ENCODE peak calls at places on chromosomes 3 and 15, in five cellular contexts. C is RWPE1, J is mucosa of descending colon, O is psoas muscle, E is A549. L is an unnamed sample.
A peak's percentile ranks its signal among the peaks of the same experiment; 100 is the strongest.

GRCh38 chr3:72123908-72124441 is 339.0 kb upstream of the PROK2 start:
- DNase-seq in C (peak; percentile 86), J (no peak), O (peak; percentile 66), E (peak; percentile 55), L (peak; percentile 74)

GRCh38 chr3:106299300-106300098 is 430.7 kb upstream of the CBLB start:
- DNase-seq in C (peak; percentile 0), J (no peak), O (no peak), E (no peak), L (peak; percentile 3)

GRCh38 chr3:56958879-56959607 is 101.4 kb upstream of the SPATA12 start:
- DNase-seq in C (no peak), J (no peak), O (no peak), E (no peak), L (no peak)

GRCh38 chr3:115325539-115325938 is 178.5 kb upstream of the ZBTB20 start:
- DNase-seq in C (peak; percentile 12), J (peak; percentile 42), O (no peak), E (no peak), L (peak; percentile 38)

GRCh38 chr15:45454825-45455224 is 67.7 kb downstream of the SLC30A4 start:
- DNase-seq in C (peak; percentile 94), J (peak; percentile 75), O (peak; percentile 58), E (peak; percentile 59), L (peak; percentile 89)

GRCh38 chr3:123324880-123325765 is 123.4 kb downstream of the SEC22A start:
- DNase-seq in C (no peak), J (no peak), O (no peak), E (no peak), L (no peak)

GRCh38 chr3:177169936-177170722 is 27.2 kb downstream of the TBL1XR1 start:
- DNase-seq in C (no peak), J (no peak), O (no peak), E (no peak), L (no peak)

GRCh38 chr15:72230197-72231065 is 559 bp downstream of the PKM start:
- DNase-seq in C (peak; percentile 74), J (peak; percentile 84), O (peak; percentile 92), E (peak; percentile 74), L (peak; percentile 89)

GRCh38 chr15:49758856-49759255 is 138.0 kb downstream of the DTWD1 start:
- DNase-seq in C (no peak), J (no peak), O (no peak), E (no peak), L (no peak)

GRCh38 chr15:29687204-29687768 is 135.0 kb downstream of the TJP1 start:
- DNase-seq in C (no peak), J (peak; percentile 84), O (no peak), E (no peak), L (no peak)

GRCh38 chr3:68089572-68089991 is 435.2 kb upstream of the SUCLG2 start:
- DNase-seq in C (no peak), J (no peak), O (no peak), E (no peak), L (peak; percentile 37)

GRCh38 chr15:66652806-66653205 is 49.2 kb upstream of the SMAD6 start:
- DNase-seq in C (no peak), J (no peak), O (no peak), E (no peak), L (no peak)

GRCh38 chr15:84833447-84833846 is 16.3 kb downstream of the ALPK3 start:
- DNase-seq in C (no peak), J (no peak), O (no peak), E (no peak), L (no peak)

GRCh38 chr15:43376017-43376705 is 5.3 kb downstream of the TUBGCP4 start:
- DNase-seq in C (peak; percentile 52), J (peak; percentile 40), O (no peak), E (peak; percentile 25), L (peak; percentile 8)

GRCh38 chr3:174355505-174355904 is 503.6 kb upstream of the NAALADL2 start:
- DNase-seq in C (no peak), J (peak; percentile 6), O (no peak), E (no peak), L (peak; percentile 23)

GRCh38 chr3:186181901-186182300 is 73.0 kb upstream of the ETV5 start:
- DNase-seq in C (no peak), J (no peak), O (no peak), E (no peak), L (no peak)

GRCh38 chr3:193788189-193788946 is 195.4 kb downstream of the OPA1 start:
- DNase-seq in C (no peak), J (peak; percentile 69), O (peak; percentile 50), E (peak; percentile 74), L (peak; percentile 55)

GRCh38 chr15:58594898-58595297 is 154.6 kb downstream of the ADAM10 start:
- DNase-seq in C (no peak), J (no peak), O (no peak), E (no peak), L (no peak)

GRCh38 chr15:52257734-52258062 is 37.9 kb downstream of the MYO5C start:
- DNase-seq in C (no peak), J (no peak), O (no peak), E (no peak), L (no peak)

GRCh38 chr3:130259170-130259874 is 86.2 kb upstream of the COL6A5 start:
- DNase-seq in C (no peak), J (no peak), O (no peak), E (no peak), L (no peak)

GRCh38 chr3:166444336-166444735 is 607.1 kb upstream of the BCHE start:
- DNase-seq in C (peak; percentile 53), J (no peak), O (no peak), E (no peak), L (no peak)

GRCh38 chr3:132222868-132223538 is 94.2 kb upstream of the ACP3 start:
- DNase-seq in C (no peak), J (no peak), O (no peak), E (no peak), L (no peak)

GRCh38 chr3:127032296-127032990 is 49.5 kb downstream of the PLXNA1 start:
- DNase-seq in C (no peak), J (no peak), O (no peak), E (no peak), L (no peak)

GRCh38 chr15:77185242-77185785 is 114.4 kb upstream of the TSPAN3 start:
- DNase-seq in C (no peak), J (no peak), O (no peak), E (no peak), L (no peak)

GRCh38 chr3:135887220-135887619 is 78.3 kb upstream of the PPP2R3A start:
- DNase-seq in C (no peak), J (no peak), O (no peak), E (no peak), L (peak; percentile 44)

GRCh38 chr3:178480274-178480673 is 56.0 kb upstream of the KCNMB2 start:
- DNase-seq in C (no peak), J (no peak), O (no peak), E (no peak), L (no peak)

GRCh38 chr15:79522656-79523055 is 90.5 kb downstream of the MINAR1 start:
- DNase-seq in C (no peak), J (no peak), O (no peak), E (no peak), L (no peak)

GRCh38 chr3:140850210-140850955 is 91.3 kb upstream of the SLC25A36 start:
- DNase-seq in C (peak; percentile 19), J (no peak), O (no peak), E (no peak), L (no peak)

GRCh38 chr15:77375133-77375532 is 44.8 kb downstream of the PEAK1 start:
- DNase-seq in C (no peak), J (no peak), O (no peak), E (no peak), L (no peak)

GRCh38 chr15:67967871-67968423 is 86.2 kb upstream of the PIAS1 start:
- DNase-seq in C (peak; percentile 26), J (peak; percentile 65), O (peak; percentile 75), E (no peak), L (peak; percentile 71)

GRCh38 chr15:67024998-67025368 is 40.4 kb upstream of the SMAD3 start:
- DNase-seq in C (no peak), J (no peak), O (no peak), E (no peak), L (no peak)

GRCh38 chr3:73759290-73759689 is 134.5 kb upstream of the PDZRN3 start:
- DNase-seq in C (no peak), J (no peak), O (no peak), E (no peak), L (no peak)
- TF ChIP-seq CTCF in C (no peak), J (no peak), O (no peak), E (no peak), L (no peak)

GRCh38 chr15:80948651-80949292 is 40.8 kb downstream of the MESD start:
- DNase-seq in C (no peak), J (no peak), O (no peak), E (no peak), L (no peak)
- TF ChIP-seq CTCF in C (no peak), J (no peak), O (no peak), E (no peak), L (no peak)

GRCh38 chr3:4723921-4724698 is 231.0 kb downstream of the ITPR1 start:
- DNase-seq in C (no peak), J (no peak), O (no peak), E (no peak), L (no peak)
- TF ChIP-seq CTCF in C (no peak), J (no peak), O (no peak), E (no peak), L (no peak)

GRCh38 chr3:61532739-61533500 is 28.5 kb upstream of the PTPRG start:
- DNase-seq in C (no peak), J (no peak), O (no peak), E (no peak), L (no peak)

GRCh38 chr3:61531528-61531927 is 29.8 kb upstream of the PTPRG start:
- DNase-seq in C (no peak), J (no peak), O (no peak), E (no peak), L (no peak)

GRCh38 chr3:61526307-61526706 is 35.1 kb upstream of the PTPRG start:
- DNase-seq in C (no peak), J (no peak), O (no peak), E (no peak), L (no peak)

GRCh38 chr3:61527011-61527410 is 34.4 kb upstream of the PTPRG start:
- DNase-seq in C (no peak), J (no peak), O (no peak), E (no peak), L (no peak)

DNA sequence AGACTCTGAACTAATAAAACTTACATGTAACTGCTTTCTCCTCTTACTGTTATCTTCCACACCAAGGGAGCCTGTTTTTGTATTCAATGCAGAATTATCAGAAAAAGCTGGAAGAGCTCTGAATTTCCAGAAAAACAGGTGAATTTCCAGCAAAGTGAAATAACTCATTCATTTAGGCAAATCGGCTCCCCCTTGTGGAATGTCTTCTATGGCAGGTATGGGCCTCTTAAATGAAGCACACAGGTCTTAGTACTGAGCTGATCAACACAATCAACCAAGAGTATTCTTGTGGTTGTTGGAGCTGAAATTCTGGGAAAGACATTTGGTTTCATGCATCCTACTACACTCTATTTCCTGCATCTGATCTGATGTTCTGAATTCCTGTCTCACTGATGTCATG is 31.0 kb upstream of the PTPRG start:
- DNase-seq in C (peak; percentile 25), J (peak; percentile 50), O (no peak), E (no peak), L (no peak)
- TF ChIP-seq CTCF in C (peak; percentile 60), J (peak; percentile 13), O (peak; percentile 53), E (peak; percentile 36), L (no peak)

L was measured in Calu3.